ENCODE peak calls at places on chromosomes 4 and X, in eight cellular contexts. M is naive thymus-derived CD4-positive, alpha-beta T cell; N is suprapubic skin; K is stimulated activated CD8-positive, alpha-beta memory T cell treated with anti-CD3 and anti-CD28 coated beads, Interleukin-12 subunit alpha, Interleukin-12 subunit beta, amount 100 ng/mL, for 4 hours; A is activated naive CD4-positive, alpha-beta T cell; X is cardiac muscle cell; I is MM.1S; J is left ventricle myocardium superior. P is an unnamed sample.

GRCh38 chr4:75849459-75849858 is 52.8 kb downstream of the PPEF2 start:
- DNase-seq in N (no peak), X (peak; percentile 59), M (no peak), I (no peak), K (no peak), A (no peak), J (no peak), P (no peak)

GRCh38 chrX:13167444-13168207 is 123.2 kb upstream of the FAM9C start:
- DNase-seq in I (no peak), K (no peak), X (peak; percentile 70), M (peak; percentile 22), J (no peak), A (no peak), N (no peak), P (no peak)

GRCh38 chr4:153512952-153513500 is 46.9 kb downstream of the TMEM131L start:
- DNase-seq in I (no peak), A (no peak), J (no peak), N (no peak), X (no peak), M (no peak), K (no peak), P (no peak)

GRCh38 chr4:166481014-166481507 is 608.0 kb downstream of the TLL1 start:
- DNase-seq in M (no peak), J (no peak), A (no peak), I (no peak), N (no peak), K (no peak), X (no peak), P (no peak)

GRCh38 chr4:156779774-156780173 is 191.8 kb downstream of the PDGFC start:
- DNase-seq in M (no peak), A (no peak), I (no peak), K (no peak), X (peak; percentile 45), J (no peak), N (no peak), P (no peak)

GRCh38 chr4:113434247-113434587 is 327.3 kb downstream of the CAMK2D start:
- DNase-seq in I (no peak), J (no peak), N (no peak), M (no peak), K (no peak), X (peak; percentile 75), A (no peak), P (no peak)

GRCh38 chr4:153292897-153293674 is 51.4 kb upstream of the MND1 start:
- DNase-seq in X (peak; percentile 18), J (no peak), K (no peak), A (no peak), I (no peak), M (no peak), N (no peak), P (no peak)

GRCh38 chrX:17697191-17697590 is 40.1 kb upstream of the SCML1 start:
- DNase-seq in N (no peak), X (peak; percentile 51), A (no peak), I (peak; percentile 6), J (no peak), K (no peak), M (no peak), P (no peak)

GRCh38 chr4:106766519-106766918 is 269.6 kb downstream of the DKK2 start:
- DNase-seq in M (no peak), N (no peak), X (no peak), K (no peak), A (no peak), I (no peak), J (no peak), P (no peak)

GRCh38 chr4:119284876-119285611 is 36.9 kb downstream of the FABP2 start:
- DNase-seq in J (no peak), N (no peak), X (peak; percentile 36), A (no peak), I (peak; percentile 67), M (no peak), K (no peak), P (no peak)

GRCh38 chr4:53490161-53490915 is 100.9 kb downstream of the LNX1 start:
- DNase-seq in I (no peak), X (peak; percentile 48), N (no peak), K (no peak), M (no peak), A (no peak), J (no peak), P (no peak)

GRCh38 chrX:66915893-66916292 is 277.0 kb upstream of the EDA2R start:
- DNase-seq in M (no peak), I (no peak), J (no peak), N (no peak), K (no peak), X (no peak), A (no peak), P (no peak)

GRCh38 chr4:4488405-4489404 is 53.1 kb downstream of the STX18 start:
- DNase-seq in K (peak; percentile 27), J (peak; percentile 40), M (peak; percentile 55), X (peak; percentile 88), A (peak; percentile 43), I (peak; percentile 83), N (no peak), P (peak; percentile 72)

GRCh38 chr4:75995727-75996126 is 5.0 kb upstream of the SDAD1 start:
- DNase-seq in J (no peak), X (peak; percentile 71), N (no peak), M (no peak), I (peak; percentile 71), K (no peak), A (no peak), P (no peak)

GRCh38 chrX:55279832-55280231 is 15.1 kb upstream of the PAGE3 start:
- DNase-seq in A (no peak), K (no peak), N (no peak), M (no peak), X (no peak), I (no peak), J (no peak), P (no peak)

GRCh38 chrX:1443496-1444075 is 9.1 kb downstream of the ASMTL start:
- DNase-seq in K (no peak), M (peak; percentile 16), A (no peak), I (no peak), X (no peak), N (peak; percentile 55), J (peak; percentile 5), P (no peak)

GRCh38 chr4:2177443-2178093 is 64.4 kb downstream of the HAUS3 start:
- DNase-seq in A (no peak), M (no peak), K (no peak), N (no peak), X (no peak), I (no peak), J (no peak), P (no peak)

GRCh38 chr4:167578906-167579305 is 344.6 kb upstream of the SPOCK3 start:
- DNase-seq in I (no peak), K (no peak), J (no peak), A (no peak), X (no peak), M (no peak), N (no peak), P (no peak)

GRCh38 chr4:75494563-75494962 is 19.6 kb downstream of the RCHY1 start:
- DNase-seq in J (no peak), M (no peak), K (no peak), N (no peak), A (no peak), X (peak; percentile 82), I (no peak), P (no peak)